ENCODE peak calls at places on chromosomes 5 and 9, in nine cellular contexts. O is tibial nerve; Z is NCI-H345; I is AG20443; J is KBM-7; M is effector memory CD8-positive, alpha-beta T cell; L is stimulated activated naive CD8-positive, alpha-beta T cell treated with anti-CD3 and anti-CD28 coated beads, Interleukin-15, amount 100 ng/mL, for 72 hours; E is activated naive CD8-positive, alpha-beta T cell treated with anti-CD3 and anti-CD28 coated beads, Interleukin-2, amount 50 U/mL, for 24 hours; R is NCI-H2107. X is an unnamed sample.

GRCh38 chr5:149130121-149130931 is 11.0 kb upstream of the ABLIM3 start:
- DNase-seq in M (no peak), J (no peak), L (no peak), Z (no peak), I (peak), E (no peak), R (no peak), O (no peak), X (no peak)

GRCh38 chr5:163596536-163596935 is 91.1 kb downstream of the MAT2B start:
- DNase-seq in R (no peak), M (no peak), O (no peak), J (no peak), Z (no peak), I (no peak), E (no peak), L (no peak), X (no peak)

GRCh38 chr5:66658516-66658915 is 62.3 kb downstream of the MAST4 start:
- DNase-seq in M (no peak), I (no peak), E (no peak), O (no peak), Z (no peak), J (no peak), R (no peak), L (no peak), X (no peak)

GRCh38 chr5:147629196-147629595 is 119.3 kb upstream of the DPYSL3 start:
- DNase-seq in I (no peak), Z (no peak), M (no peak), O (no peak), J (no peak), E (no peak), L (no peak), R (no peak), X (no peak)

GRCh38 chr5:123537845-123538244 is 25.9 kb downstream of the CSNK1G3 start:
- DNase-seq in R (no peak), M (no peak), L (no peak), E (no peak), Z (no peak), O (no peak), I (no peak), J (no peak), X (no peak)

GRCh38 chr5:91352831-91353695 is 30.1 kb downstream of the ARRDC3 start:
- DNase-seq in L (no peak), O (no peak), E (no peak), J (no peak), Z (no peak), M (no peak), I (no peak), R (no peak), X (no peak)

GRCh38 chr5:5589146-5589826 is 166.8 kb downstream of the ICE1 start:
- DNase-seq in R (no peak), J (no peak), L (no peak), M (no peak), E (no peak), I (no peak), O (no peak), Z (no peak), X (no peak)

GRCh38 chr9:119369670-119370366 is 583 bp upstream of the BRINP1 start:
- DNase-seq in M (no peak), E (no peak), I (no peak), J (no peak), R (no peak), L (no peak), Z (peak), O (no peak), X (no peak)

GRCh38 chr5:76177974-76178373 is 94.8 kb downstream of the SV2C start:
- DNase-seq in O (no peak), E (no peak), M (no peak), R (no peak), Z (no peak), J (no peak), I (no peak), L (no peak), X (no peak)

GRCh38 chr5:181130832-181131496 is at the start of gene OR2V1:
- DNase-seq in I (no peak), R (no peak), J (no peak), Z (no peak), M (no peak), L (no peak), E (no peak), O (no peak), X (no peak)

GRCh38 chr5:139908749-139909148 is 113.1 kb downstream of the PSD2 start:
- DNase-seq in Z (no peak), O (no peak), R (no peak), L (no peak), M (no peak), E (no peak), J (no peak), I (no peak), X (no peak)

GRCh38 chr5:73655521-73656160 is 29.6 kb downstream of the ARHGEF28 start:
- DNase-seq in Z (no peak), E (no peak), I (no peak), O (peak), J (no peak), M (no peak), L (no peak), R (no peak), X (no peak)

GRCh38 chr9:88781500-88782391 is 209.5 kb upstream of the S1PR3 start:
- DNase-seq in M (no peak), R (no peak), E (no peak), O (no peak), J (peak), Z (peak), L (no peak), I (no peak), X (no peak)

GRCh38 chr9:21576331-21577189 is 94.4 kb upstream of the IFNE start:
- DNase-seq in O (no peak), E (peak), Z (no peak), I (peak), J (no peak), M (no peak), L (peak), R (no peak), X (no peak)

GRCh38 chr9:82057805-82058204 is 69.2 kb downstream of the SPATA31D1 start:
- DNase-seq in I (peak), R (no peak), O (no peak), J (no peak), L (no peak), M (no peak), Z (no peak), E (no peak), X (peak)

GRCh38 chr9:74960548-74960947 is 7.8 kb upstream of the C9orf40 start:
- DNase-seq in R (no peak), L (no peak), E (no peak), Z (no peak), I (peak), M (no peak), O (no peak), J (no peak), X (no peak)

GRCh38 chr5:149962040-149962439 is 1.5 kb downstream of the SLC26A2 start:
- DNase-seq in I (peak), Z (peak), M (no peak), E (no peak), O (no peak), J (peak), L (peak), R (no peak), X (peak)

GRCh38 chr9:93268551-93269314 is 84.8 kb downstream of the WNK2 start:
- DNase-seq in J (no peak), I (peak), M (no peak), E (peak), Z (peak), L (peak), O (no peak), R (peak), X (peak)

GRCh38 chr5:77076961-77077820 is 9.9 kb downstream of the ZBED3 start:
- DNase-seq in E (peak), R (no peak), Z (peak), O (peak), M (peak), I (peak), J (peak), L (peak), X (peak)

GRCh38 chr9:15531380-15531779 is 20.6 kb upstream of the PSIP1 start:
- DNase-seq in Z (no peak), O (no peak), I (no peak), J (no peak), M (no peak), R (no peak), L (no peak), E (no peak), X (no peak)

GRCh38 chr9:71243951-71244350 is 122.5 kb upstream of the TRPM3 start:
- DNase-seq in R (no peak), J (no peak), E (no peak), I (no peak), Z (no peak), M (no peak), O (no peak), L (no peak), X (no peak)

GRCh38 chr9:16442622-16443021 is 427.8 kb downstream of the BNC2 start:
- DNase-seq in E (no peak), Z (no peak), I (no peak), L (no peak), O (peak), M (no peak), J (no peak), R (no peak), X (no peak)

GRCh38 chr5:100542086-100542485 is 6.9 kb downstream of the FAM174A start:
- DNase-seq in L (no peak), I (no peak), J (no peak), O (no peak), M (no peak), Z (no peak), R (no peak), E (no peak), X (no peak)

GRCh38 chr5:67816456-67816855 is 399.1 kb upstream of the PIK3R1 start:
- DNase-seq in R (no peak), Z (no peak), M (no peak), J (no peak), L (no peak), O (no peak), E (no peak), I (peak), X (no peak)

GRCh38 chr5:57577432-57578175 is 95.0 kb upstream of the ACTBL2 start:
- DNase-seq in R (no peak), L (no peak), O (no peak), M (no peak), E (no peak), Z (no peak), J (no peak), I (no peak), X (no peak)